ENCODE peak calls at places on chromosomes 7 and 10, in four cellular contexts. I is BJ, Y is lung, M is foreskin keratinocyte. R is an unnamed sample.

GRCh38 chr10:28845009-28845682 is 167.8 kb downstream of the BAMBI start:
- DNase-seq in I (no peak), Y (no peak), M (no peak), R (no peak)

GRCh38 chr10:118698421-118698820 is 56.3 kb downstream of the CACUL1 start:
- DNase-seq in I (no peak), Y (no peak), M (peak), R (no peak)

GRCh38 chr10:17003151-17003550 is 126.5 kb downstream of the CUBN start:
- DNase-seq in I (no peak), Y (no peak), M (peak), R (no peak)

GRCh38 chr7:16646427-16647081 is 573 bp downstream of the BZW2 start:
- DNase-seq in I (no peak), Y (no peak), M (no peak), R (no peak)

GRCh38 chr7:140591178-140591902 is 49.3 kb downstream of the DENND2A start:
- DNase-seq in I (no peak), Y (no peak), M (peak), R (no peak)

GRCh38 chr10:33215635-33216034 is 118.8 kb downstream of the NRP1 start:
- DNase-seq in I (peak), Y (no peak), M (no peak), R (no peak)

GRCh38 chr7:121027761-121028681 is 39.5 kb downstream of the CPED1 start:
- DNase-seq in I (no peak), Y (no peak), M (no peak), R (no peak)

GRCh38 chr10:63382066-63382465 is 83.7 kb downstream of the JMJD1C start:
- DNase-seq in I (no peak), Y (no peak), M (no peak), R (no peak)

GRCh38 chr10:73931767-73932624 is 21.1 kb downstream of the PLAU start:
- DNase-seq in I (no peak), Y (peak), M (peak), R (no peak)

GRCh38 chr10:132648072-132648855 is 110.7 kb downstream of the INPP5A start:
- DNase-seq in I (no peak), Y (no peak), M (no peak), R (no peak)

GRCh38 chr7:17058568-17058967 is 176.8 kb upstream of the AGR3 start:
- DNase-seq in I (no peak), Y (no peak), M (peak), R (no peak)

GRCh38 chr10:130179640-130180039 is 43.4 kb downstream of the GLRX3 start:
- DNase-seq in I (peak), Y (no peak), M (peak), R (peak)
- TF ChIP-seq CTCF in I (peak), Y (peak), M (peak), R (peak)

GRCh38 chr10:37736120-37736519 is 121.3 kb downstream of the ZNF248 start:
- DNase-seq in I (no peak), Y (no peak), M (no peak), R (no peak)
- TF ChIP-seq CTCF in I (no peak), Y (no peak), M (no peak), R (no peak)

DNA sequence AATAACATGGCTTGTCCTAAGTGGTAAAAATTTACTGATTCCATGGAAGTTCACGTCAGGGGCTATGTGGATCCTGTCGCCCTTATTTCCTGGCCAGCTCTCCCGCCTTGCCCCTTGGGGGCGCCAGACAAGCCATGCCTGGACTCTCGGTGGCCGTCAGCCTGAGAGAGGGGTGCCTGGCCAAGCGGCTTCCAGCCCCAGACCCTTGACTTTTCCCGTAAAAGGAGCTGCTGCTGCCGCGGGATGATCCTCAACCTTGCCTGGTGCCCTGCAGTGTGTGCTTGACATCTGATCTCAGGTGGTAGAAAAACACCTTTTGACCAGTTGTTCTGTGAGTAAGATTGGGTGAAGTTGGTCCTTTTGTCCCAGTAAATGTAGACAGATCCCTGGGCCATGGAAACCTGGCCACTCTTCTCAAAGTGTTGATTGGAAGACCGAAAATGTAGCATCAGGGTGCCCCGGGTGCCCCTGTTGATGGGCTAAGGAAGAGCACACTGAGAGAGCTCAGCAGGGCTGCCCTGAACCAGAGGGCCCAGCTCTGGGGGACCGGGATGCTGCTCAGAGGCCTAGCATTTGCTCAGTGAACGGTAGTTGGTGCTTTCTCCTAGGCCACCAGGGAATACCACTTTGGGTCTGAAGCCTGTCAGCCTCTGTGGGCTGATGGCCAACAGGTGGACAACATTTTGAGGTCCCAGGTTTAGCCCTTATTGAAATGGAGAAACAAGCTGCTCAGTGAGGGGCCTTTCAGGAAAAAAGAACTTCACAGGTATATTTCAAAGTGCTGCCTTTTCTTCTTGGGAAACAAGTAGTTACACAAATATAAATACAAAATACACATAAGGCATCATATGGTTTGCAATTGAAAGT is 162.5 kb downstream of the LRMDA start:
- DNase-seq in I (no peak), Y (no peak), M (no peak), R (no peak)
- TF ChIP-seq CTCF in I (no peak), Y (no peak), M (peak), R (peak)

GRCh38 chr7:13953368-13953767 is 36.1 kb downstream of the ETV1 start:
- DNase-seq in I (no peak), Y (no peak), M (no peak), R (no peak)
- TF ChIP-seq CTCF in I (no peak), Y (no peak), M (no peak), R (no peak)

GRCh38 chr10:125084191-125085186 is 75.9 kb downstream of the CTBP2 start:
- DNase-seq in I (peak), Y (peak), M (peak), R (peak)
- TF ChIP-seq CTCF in I (peak), Y (no peak), M (peak), R (peak)

DNA sequence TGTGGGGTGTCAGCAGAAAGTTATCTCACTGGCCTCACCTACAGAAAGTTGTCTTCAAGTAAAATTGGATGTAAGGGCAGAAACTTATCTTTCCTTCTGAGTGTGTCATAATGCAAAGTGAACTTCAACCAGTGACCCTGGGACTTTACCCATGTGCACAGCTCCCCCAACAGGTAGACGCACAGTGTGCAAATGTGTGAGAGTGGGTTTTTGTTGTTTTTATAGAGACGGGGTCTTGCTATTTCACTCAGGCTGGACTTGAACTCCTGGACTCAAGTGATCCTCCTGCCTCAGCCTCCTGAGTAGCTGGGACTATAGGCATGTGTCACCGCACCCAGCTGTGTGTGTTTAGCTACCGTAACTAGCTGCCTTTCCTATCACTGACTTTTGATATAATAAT is 6.4 kb upstream of the KAZALD1 start:
- DNase-seq in I (no peak), Y (no peak), M (no peak), R (no peak)
- TF ChIP-seq CTCF in I (no peak), Y (no peak), M (peak), R (no peak)

GRCh38 chr10:127694580-127695193 is 42.3 kb upstream of the FOXI2 start:
- DNase-seq in I (no peak), Y (peak), M (no peak), R (no peak)
- TF ChIP-seq CTCF in I (peak), Y (no peak), M (peak), R (no peak)

DNA sequence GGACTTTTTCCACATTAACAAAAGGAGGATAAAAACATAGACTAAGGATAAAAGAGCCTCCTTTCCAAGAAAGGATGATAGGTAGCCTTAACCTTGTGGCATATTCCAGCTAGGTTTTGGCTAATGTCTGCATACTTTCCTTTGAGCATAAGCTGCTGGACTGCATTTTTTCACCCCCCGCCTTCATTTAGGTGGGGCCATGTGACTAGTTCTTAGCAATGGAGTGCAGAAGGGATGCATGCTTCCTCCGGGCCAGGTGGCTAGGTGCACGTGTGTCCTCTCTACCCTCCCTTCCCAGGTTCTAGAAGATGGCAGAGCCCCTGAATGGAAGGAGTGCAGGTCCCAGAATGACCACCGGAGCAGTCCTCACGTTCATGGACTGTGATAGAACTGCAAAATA is 59.8 kb downstream of the BPGM start:
- DNase-seq in I (no peak), Y (no peak), M (no peak), R (no peak)
- TF ChIP-seq CTCF in I (no peak), Y (no peak), M (no peak), R (no peak)